ENCODE peak calls at places on chromosomes 16 and 17, in six cellular contexts. Q, W, D, X, F and Y are unnamed samples.

GRCh38 chr16:58960484-58960883 is 226.4 kb upstream of the GOT2 start:
- ATAC-seq in D (no peak), X (no peak), W (no peak), Q (no peak), F (no peak), Y (no peak)

GRCh38 chr16:53855056-53855455 is 151.1 kb downstream of the FTO start:
- ATAC-seq in W (no peak), X (no peak), F (no peak), D (no peak), Q (no peak), Y (no peak)

GRCh38 chr17:34314279-34314678 is 5.0 kb upstream of the CCL8 start:
- ATAC-seq in Q (peak; percentile 58), X (no peak), F (no peak), D (no peak), W (no peak), Y (peak; percentile 64)

GRCh38 chr16:79970551-79971236 is 370.2 kb upstream of the MAF start:
- ATAC-seq in F (no peak), X (no peak), Q (peak; percentile 85), W (no peak), D (peak; percentile 85), Y (peak; percentile 77)

GRCh38 chr16:55411231-55411630 is 67.8 kb upstream of the MMP2 start:
- ATAC-seq in D (no peak), Q (peak; percentile 48), F (no peak), X (no peak), W (no peak), Y (no peak)

GRCh38 chr17:17119533-17119932 is 77.3 kb downstream of the MPRIP start:
- ATAC-seq in F (peak; percentile 70), W (peak; percentile 35), D (no peak), X (no peak), Q (peak; percentile 16), Y (no peak)

GRCh38 chr16:87754535-87754934 is 11.3 kb downstream of the KLHDC4 start:
- ATAC-seq in F (no peak), Q (no peak), D (no peak), W (peak; percentile 38), X (no peak), Y (no peak)

GRCh38 chr16:72787130-72787518 is 260.8 kb downstream of the ZFHX3 start:
- ATAC-seq in F (peak; percentile 25), D (no peak), Q (no peak), W (no peak), X (no peak), Y (no peak)

GRCh38 chr17:74325743-74326379 is at the start of gene KIF19:
- ATAC-seq in D (peak; percentile 95), F (peak; percentile 64), Q (peak; percentile 68), X (peak; percentile 51), W (no peak), Y (peak; percentile 51)

GRCh38 chr17:70171159-70171558 is 1.8 kb downstream of the KCNJ2 start:
- ATAC-seq in F (no peak), Q (no peak), W (no peak), X (no peak), D (no peak), Y (no peak)
- H3K4me3 ChIP-seq in F (no peak overlapping the region), Q (peak overlapping the region; percentile 83), W (no peak overlapping the region), X (no peak overlapping the region), D (no peak overlapping the region), Y (peak overlapping the region; percentile 75)

DNA sequence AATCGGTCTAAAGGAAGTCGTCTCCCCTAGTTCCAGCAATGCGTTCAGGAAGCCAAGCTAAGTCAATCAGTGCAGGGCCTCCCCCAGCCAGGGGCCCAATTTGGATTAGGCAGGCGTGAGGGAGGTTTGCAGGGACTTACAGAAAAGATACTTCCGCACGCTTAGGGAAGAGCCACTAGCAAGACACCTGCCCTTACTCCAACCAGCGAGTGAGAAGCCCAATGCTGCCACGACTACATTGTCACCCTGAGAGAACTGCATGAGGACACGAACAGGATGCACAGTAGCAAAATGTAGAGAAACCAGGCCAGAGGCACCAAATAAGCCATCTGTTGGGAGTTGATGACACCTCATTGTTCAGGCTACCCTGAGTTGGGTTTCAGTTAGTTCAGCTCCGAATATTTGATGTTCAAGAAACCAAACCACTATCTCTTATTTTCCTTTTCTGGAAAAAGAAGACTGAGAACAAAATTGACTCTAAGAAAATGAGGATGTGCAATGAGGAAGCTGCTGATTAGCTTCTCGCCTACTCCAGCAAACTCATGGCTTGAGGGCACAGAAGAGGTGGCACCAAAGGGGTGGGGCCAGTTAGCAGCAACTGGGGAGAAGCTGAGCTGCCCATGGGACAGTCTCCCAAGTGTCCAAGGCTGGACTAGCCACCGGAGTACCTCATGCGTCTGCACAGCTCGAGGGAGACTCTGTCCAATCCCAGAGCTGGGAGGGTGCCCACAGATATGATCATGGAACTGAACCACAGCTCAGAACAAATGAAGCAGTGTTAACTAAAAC is 29.3 kb downstream of the TK2 start:
- ATAC-seq in D (no peak), F (no peak), Q (peak; percentile 50), W (no peak), X (no peak), Y (no peak)
- H3K4me1 ChIP-seq in D (peaks cover 36% of the 10 kb centered on the region), F (peaks cover 82% of the 10 kb centered on the region), Q (peaks cover 94% of the 10 kb centered on the region), W (peaks cover 28% of the 10 kb centered on the region), X (peaks cover 30% of the 10 kb centered on the region), Y (peaks cover 90% of the 10 kb centered on the region)

DNA sequence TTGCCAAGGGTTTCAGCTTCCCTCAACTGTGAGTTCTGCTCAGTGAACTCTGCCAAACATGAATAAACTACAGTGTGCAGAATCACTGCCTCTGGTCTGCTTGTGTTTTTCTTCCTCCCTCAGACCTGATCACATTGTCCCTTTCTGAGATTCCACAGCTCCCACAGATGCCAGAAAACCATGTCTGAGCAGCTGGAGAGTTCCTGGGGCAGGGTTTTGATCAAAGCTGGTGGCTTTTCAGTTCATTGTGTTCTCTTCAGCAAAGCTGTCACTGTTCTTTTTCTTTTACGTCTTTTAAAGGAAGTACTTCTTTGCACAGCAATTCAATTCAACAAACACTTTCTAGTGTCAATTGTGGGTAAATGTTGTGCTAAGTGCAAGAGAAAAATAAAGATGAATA is 555.8 kb downstream of the RBFOX1 start:
- ATAC-seq in Q (no peak), X (no peak), W (no peak), F (no peak), D (no peak), Y (no peak)
- TF ChIP-seq EP300 in Q (no peak), X (no peak), W (no peak), F (no peak), D (no peak), Y (no peak)

DNA sequence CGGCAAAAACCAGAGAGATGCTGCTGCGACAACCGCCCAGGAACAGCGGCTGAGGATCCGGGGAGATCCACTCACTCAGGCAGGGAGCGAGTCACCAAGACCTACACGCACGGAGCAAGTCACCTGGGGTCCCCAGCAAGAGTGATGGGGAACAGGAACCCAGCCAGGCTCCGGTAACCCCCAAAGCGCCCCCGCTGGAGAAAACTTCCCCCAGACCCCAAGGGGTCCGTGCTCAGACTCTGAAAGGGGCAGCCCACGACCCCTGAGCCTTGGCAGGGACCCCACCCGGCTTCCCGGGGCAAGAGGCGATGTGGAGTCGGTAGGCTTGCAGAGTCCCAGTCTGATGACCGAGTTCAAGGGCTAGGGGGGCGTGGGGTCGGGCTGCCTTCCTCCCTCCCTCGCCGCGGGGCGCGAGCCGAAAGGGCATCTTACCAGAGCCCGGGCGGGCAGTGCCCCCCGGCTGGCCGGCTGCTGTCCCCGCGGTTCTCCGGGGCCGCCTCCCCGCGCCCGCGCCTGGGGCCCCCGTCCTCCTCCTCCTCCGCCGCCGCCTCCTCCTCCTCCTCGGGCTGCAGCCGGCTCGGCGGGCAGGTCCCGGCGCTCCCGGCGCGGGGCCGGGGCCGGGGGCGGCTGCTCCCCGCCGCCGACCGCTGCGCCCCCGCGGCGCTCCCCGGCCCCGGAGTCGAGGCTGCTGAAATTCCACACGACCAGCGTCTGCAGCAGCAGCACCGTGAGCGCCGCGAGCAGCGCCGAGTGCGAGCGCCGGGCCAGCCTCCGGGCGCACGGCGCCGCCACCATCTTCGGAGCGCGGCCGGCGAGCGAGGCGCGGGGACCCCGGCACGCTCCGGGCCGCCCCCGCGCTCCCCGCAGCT is 524 bp downstream of the XYLT1 start:
- ATAC-seq in D (no peak), Q (no peak), W (peak; percentile 45), F (peak; percentile 44), X (peak; percentile 10), Y (no peak)
- H3K4me3 ChIP-seq in D (peak overlapping the region; percentile 6), Q (peak overlapping the region; percentile 80), W (peak overlapping the region; percentile 62), F (peak overlapping the region; percentile 68), X (peak overlapping the region; percentile 38), Y (peak overlapping the region; percentile 81)

GRCh38 chr16:11582157-11582814 is 4.4 kb downstream of the LITAF start:
- ATAC-seq in X (no peak), Q (no peak), F (peak; percentile 6), W (no peak), D (no peak), Y (no peak)

GRCh38 chr16:11583889-11584565 is 2.7 kb downstream of the LITAF start:
- ATAC-seq in D (no peak), Q (peak; percentile 9), W (no peak), F (peak; percentile 25), X (no peak), Y (no peak)

GRCh38 chr16:11585460-11586374 is 1.0 kb downstream of the LITAF start:
- ATAC-seq in W (peak; percentile 62), F (peak; percentile 20), D (no peak), X (peak; percentile 63), Q (peak; percentile 6), Y (peak; percentile 16)

GRCh38 chr16:11581677-11582076 is 5.0 kb downstream of the LITAF start:
- ATAC-seq in W (no peak), X (no peak), F (peak; percentile 3), Q (no peak), D (no peak), Y (no peak)

GRCh38 chr16:11583171-11583570 is 3.5 kb downstream of the LITAF start:
- ATAC-seq in F (no peak), Q (peak; percentile 3), W (no peak), D (no peak), X (no peak), Y (no peak)
- H3K4me1 ChIP-seq in F (peaks cover 30% of the 10 kb centered on the region), Q (peaks cover 27% of the 10 kb centered on the region), W (peaks cover 65% of the 10 kb centered on the region), D (peaks cover 18% of the 10 kb centered on the region), X (peaks cover 76% of the 10 kb centered on the region), Y (peaks cover 11% of the 10 kb centered on the region)

DNA sequence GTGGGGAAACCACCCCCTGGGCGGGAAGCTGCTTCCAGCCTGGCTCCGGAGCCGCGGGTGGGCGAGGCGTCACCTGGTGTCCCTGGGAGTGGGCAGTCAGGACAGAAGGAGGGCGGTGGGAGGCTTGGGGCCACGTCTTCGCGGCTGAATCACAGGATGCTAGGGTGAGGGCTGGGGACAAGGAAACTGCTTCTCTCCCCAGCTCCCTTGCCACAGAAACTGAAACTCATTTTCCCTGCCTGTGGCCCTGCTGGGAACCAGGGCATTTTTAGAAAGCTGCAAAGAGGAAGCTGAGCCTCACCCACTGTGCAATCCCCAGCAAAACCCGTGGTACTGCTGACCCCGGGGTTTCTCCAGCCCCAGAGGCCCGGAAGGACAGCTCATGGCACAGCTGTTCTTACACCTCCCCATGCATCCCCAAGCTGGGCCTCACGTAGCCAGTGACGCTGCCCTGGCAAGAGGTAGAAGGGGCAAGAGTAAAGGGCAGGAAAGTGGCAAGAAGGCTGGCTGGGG is 8.2 kb downstream of the RHBDF2 start:
- ATAC-seq in F (peak; percentile 79), Q (peak; percentile 82), D (no peak), W (no peak), X (peak; percentile 28), Y (peak; percentile 74)
- TF ChIP-seq EP300 in F (no peak), Q (peak; percentile 9), D (no peak), W (no peak), X (peak; percentile 13), Y (no peak)